ENCODE peak calls at places on chromosome 15, in nine cellular contexts. One of them, this sample, is unnamed.

GRCh38 chr15:77905301-77905920 is 172.1 kb downstream of the TBC1D2B start:
- DNase-seq in mesenchymal stem cell: no peak
- DNase-seq in K562: no peak
- DNase-seq in H1: no peak
- DNase-seq in fibroblast of lung: no peak
- DNase-seq in mammary epithelial cell: no peak
- DNase-seq in GM23338: no peak
- DNase-seq in PC-9: no peak
- DNase-seq in MM.1S: no peak
- DNase-seq in this sample: no peak

GRCh38 chr15:99409097-99409473 is 156.7 kb upstream of the MEF2A start:
- DNase-seq in mesenchymal stem cell: peak
- DNase-seq in K562: no peak
- DNase-seq in H1: peak
- DNase-seq in fibroblast of lung: peak
- DNase-seq in mammary epithelial cell: peak
- DNase-seq in GM23338: peak
- DNase-seq in PC-9: peak
- DNase-seq in MM.1S: no peak
- DNase-seq in this sample: no peak

GRCh38 chr15:51277085-51277484 is 61.3 kb downstream of the CYP19A1 start:
- DNase-seq in mesenchymal stem cell: no peak
- DNase-seq in K562: no peak
- DNase-seq in H1: no peak
- DNase-seq in fibroblast of lung: no peak
- DNase-seq in mammary epithelial cell: no peak
- DNase-seq in GM23338: no peak
- DNase-seq in PC-9: no peak
- DNase-seq in MM.1S: no peak
- DNase-seq in this sample: no peak

GRCh38 chr15:80804970-80805495 is 25.9 kb downstream of the CEMIP start:
- DNase-seq in mesenchymal stem cell: no peak
- DNase-seq in K562: no peak
- DNase-seq in H1: no peak
- DNase-seq in fibroblast of lung: no peak
- DNase-seq in mammary epithelial cell: no peak
- DNase-seq in GM23338: peak
- DNase-seq in PC-9: peak
- DNase-seq in MM.1S: no peak
- DNase-seq in this sample: no peak

GRCh38 chr15:64942356-64942755 is 30.7 kb downstream of the ANKDD1A start:
- DNase-seq in mesenchymal stem cell: no peak
- DNase-seq in K562: no peak
- DNase-seq in H1: peak
- DNase-seq in fibroblast of lung: no peak
- DNase-seq in mammary epithelial cell: no peak
- DNase-seq in GM23338: no peak
- DNase-seq in PC-9: no peak
- DNase-seq in MM.1S: no peak
- DNase-seq in this sample: no peak

GRCh38 chr15:28989239-28989830 is 103.6 kb downstream of the APBA2 start:
- DNase-seq in mesenchymal stem cell: no peak
- DNase-seq in K562: peak
- DNase-seq in H1: no peak
- DNase-seq in fibroblast of lung: no peak
- DNase-seq in mammary epithelial cell: no peak
- DNase-seq in GM23338: peak
- DNase-seq in PC-9: no peak
- DNase-seq in MM.1S: peak
- DNase-seq in this sample: peak

GRCh38 chr15:75016431-75016830 is 7.0 kb upstream of the PPCDC start:
- DNase-seq in mesenchymal stem cell: no peak
- DNase-seq in K562: no peak
- DNase-seq in H1: no peak
- DNase-seq in fibroblast of lung: no peak
- DNase-seq in mammary epithelial cell: no peak
- DNase-seq in GM23338: no peak
- DNase-seq in PC-9: no peak
- DNase-seq in MM.1S: no peak
- DNase-seq in this sample: no peak

GRCh38 chr15:97009036-97009555 is 678.6 kb downstream of the NR2F2 start:
- DNase-seq in mesenchymal stem cell: peak
- DNase-seq in K562: no peak
- DNase-seq in H1: no peak
- DNase-seq in fibroblast of lung: peak
- DNase-seq in mammary epithelial cell: no peak
- DNase-seq in GM23338: no peak
- DNase-seq in PC-9: no peak
- DNase-seq in MM.1S: no peak
- DNase-seq in this sample: no peak

GRCh38 chr15:59998256-59999063 is 5.7 kb upstream of the FOXB1 start:
- DNase-seq in mesenchymal stem cell: no peak
- DNase-seq in K562: no peak
- DNase-seq in H1: no peak
- DNase-seq in fibroblast of lung: no peak
- DNase-seq in mammary epithelial cell: no peak
- DNase-seq in GM23338: peak
- DNase-seq in PC-9: no peak
- DNase-seq in MM.1S: no peak
- DNase-seq in this sample: peak

GRCh38 chr15:85340852-85341251 is 39.6 kb upstream of the AKAP13 start:
- DNase-seq in mesenchymal stem cell: no peak
- DNase-seq in K562: no peak
- DNase-seq in H1: no peak
- DNase-seq in fibroblast of lung: no peak
- DNase-seq in mammary epithelial cell: no peak
- DNase-seq in GM23338: no peak
- DNase-seq in PC-9: no peak
- DNase-seq in MM.1S: no peak
- DNase-seq in this sample: no peak

GRCh38 chr15:99106417-99107220 is 1.7 kb downstream of the SYNM start:
- DNase-seq in mesenchymal stem cell: peak
- DNase-seq in K562: no peak
- DNase-seq in H1: no peak
- DNase-seq in fibroblast of lung: peak
- DNase-seq in mammary epithelial cell: no peak
- DNase-seq in GM23338: no peak
- DNase-seq in PC-9: no peak
- DNase-seq in MM.1S: no peak
- DNase-seq in this sample: no peak

GRCh38 chr15:72998681-72999466 is 53.4 kb upstream of the NEO1 start:
- DNase-seq in mesenchymal stem cell: no peak
- DNase-seq in K562: no peak
- DNase-seq in H1: no peak
- DNase-seq in fibroblast of lung: no peak
- DNase-seq in mammary epithelial cell: peak
- DNase-seq in GM23338: no peak
- DNase-seq in PC-9: no peak
- DNase-seq in MM.1S: no peak
- DNase-seq in this sample: no peak

GRCh38 chr15:85865070-85865684 is 70.5 kb upstream of the KLHL25 start:
- DNase-seq in mesenchymal stem cell: peak
- DNase-seq in K562: peak
- DNase-seq in H1: peak
- DNase-seq in fibroblast of lung: peak
- DNase-seq in mammary epithelial cell: no peak
- DNase-seq in GM23338: peak
- DNase-seq in PC-9: peak
- DNase-seq in MM.1S: peak
- DNase-seq in this sample: peak

GRCh38 chr15:77493324-77493907 is 72.7 kb downstream of the HMG20A start:
- DNase-seq in mesenchymal stem cell: peak
- DNase-seq in K562: no peak
- DNase-seq in H1: no peak
- DNase-seq in fibroblast of lung: no peak
- DNase-seq in mammary epithelial cell: no peak
- DNase-seq in GM23338: no peak
- DNase-seq in PC-9: no peak
- DNase-seq in MM.1S: peak
- DNase-seq in this sample: no peak

GRCh38 chr15:36996538-36997181 is 103.7 kb downstream of the MEIS2 start:
- DNase-seq in mesenchymal stem cell: peak
- DNase-seq in K562: no peak
- DNase-seq in H1: no peak
- DNase-seq in fibroblast of lung: no peak
- DNase-seq in mammary epithelial cell: no peak
- DNase-seq in GM23338: no peak
- DNase-seq in PC-9: no peak
- DNase-seq in MM.1S: no peak
- DNase-seq in this sample: no peak

GRCh38 chr15:71295242-71296031 is 180.2 kb downstream of the THSD4 start:
- DNase-seq in mesenchymal stem cell: peak
- DNase-seq in K562: no peak
- DNase-seq in H1: no peak
- DNase-seq in fibroblast of lung: peak
- DNase-seq in mammary epithelial cell: peak
- DNase-seq in GM23338: no peak
- DNase-seq in PC-9: peak
- DNase-seq in MM.1S: no peak
- DNase-seq in this sample: no peak

GRCh38 chr15:58469432-58470353 is 37.9 kb downstream of the LIPC start:
- DNase-seq in mesenchymal stem cell: peak
- DNase-seq in K562: no peak
- DNase-seq in H1: no peak
- DNase-seq in fibroblast of lung: peak
- DNase-seq in mammary epithelial cell: peak
- DNase-seq in GM23338: peak
- DNase-seq in PC-9: peak
- DNase-seq in MM.1S: no peak
- DNase-seq in this sample: no peak
- H3K27ac ChIP-seq in mesenchymal stem cell: peak
- H3K27ac ChIP-seq in K562: no peak
- H3K27ac ChIP-seq in H1: no peak
- H3K27ac ChIP-seq in fibroblast of lung: peak
- H3K27ac ChIP-seq in mammary epithelial cell: peak
- H3K27ac ChIP-seq in GM23338: no peak
- H3K27ac ChIP-seq in PC-9: peak
- H3K27ac ChIP-seq in MM.1S: no peak
- H3K27ac ChIP-seq in this sample: no peak

GRCh38 chr15:89007989-89008388 is 80.3 kb upstream of the ABHD2 start:
- DNase-seq in mesenchymal stem cell: no peak
- DNase-seq in K562: no peak
- DNase-seq in H1: no peak
- DNase-seq in fibroblast of lung: no peak
- DNase-seq in mammary epithelial cell: no peak
- DNase-seq in GM23338: no peak
- DNase-seq in PC-9: no peak
- DNase-seq in MM.1S: no peak
- DNase-seq in this sample: no peak
- H2AFZ ChIP-seq in mesenchymal stem cell: no peak
- H2AFZ ChIP-seq in K562: no peak
- H2AFZ ChIP-seq in H1: no peak
- H2AFZ ChIP-seq in fibroblast of lung: no peak
- H2AFZ ChIP-seq in mammary epithelial cell: no peak
- H2AFZ ChIP-seq in GM23338: no peak
- H2AFZ ChIP-seq in PC-9: no peak
- H2AFZ ChIP-seq in MM.1S: no peak
- H2AFZ ChIP-seq in this sample: no peak

GRCh38 chr15:48984021-48984420 is 20.3 kb upstream of the SHC4 start:
- DNase-seq in mesenchymal stem cell: no peak
- DNase-seq in K562: no peak
- DNase-seq in H1: no peak
- DNase-seq in fibroblast of lung: no peak
- DNase-seq in mammary epithelial cell: no peak
- DNase-seq in GM23338: no peak
- DNase-seq in PC-9: no peak
- DNase-seq in MM.1S: no peak
- DNase-seq in this sample: no peak
- H3K27ac ChIP-seq in mesenchymal stem cell: no peak
- H3K27ac ChIP-seq in K562: no peak
- H3K27ac ChIP-seq in H1: no peak
- H3K27ac ChIP-seq in fibroblast of lung: no peak
- H3K27ac ChIP-seq in mammary epithelial cell: no peak
- H3K27ac ChIP-seq in GM23338: no peak
- H3K27ac ChIP-seq in PC-9: no peak
- H3K27ac ChIP-seq in MM.1S: no peak
- H3K27ac ChIP-seq in this sample: no peak

GRCh38 chr15:69224383-69224782 is 63.9 kb downstream of the GLCE start:
- DNase-seq in mesenchymal stem cell: no peak
- DNase-seq in K562: no peak
- DNase-seq in H1: no peak
- DNase-seq in fibroblast of lung: no peak
- DNase-seq in mammary epithelial cell: peak
- DNase-seq in GM23338: peak
- DNase-seq in PC-9: peak
- DNase-seq in MM.1S: no peak
- DNase-seq in this sample: no peak

GRCh38 chr15:69225355-69226027 is 65.1 kb downstream of the GLCE start:
- DNase-seq in mesenchymal stem cell: peak
- DNase-seq in K562: no peak
- DNase-seq in H1: no peak
- DNase-seq in fibroblast of lung: peak
- DNase-seq in mammary epithelial cell: peak
- DNase-seq in GM23338: peak
- DNase-seq in PC-9: no peak
- DNase-seq in MM.1S: peak
- DNase-seq in this sample: no peak

GRCh38 chr15:69226028-69226355 is 65.6 kb downstream of the GLCE start:
- DNase-seq in mesenchymal stem cell: no peak
- DNase-seq in K562: no peak
- DNase-seq in H1: no peak
- DNase-seq in fibroblast of lung: no peak
- DNase-seq in mammary epithelial cell: no peak
- DNase-seq in GM23338: no peak
- DNase-seq in PC-9: no peak
- DNase-seq in MM.1S: no peak
- DNase-seq in this sample: no peak

GRCh38 chr15:69222002-69222474 is 61.6 kb downstream of the GLCE start:
- DNase-seq in mesenchymal stem cell: no peak
- DNase-seq in K562: no peak
- DNase-seq in H1: no peak
- DNase-seq in fibroblast of lung: no peak
- DNase-seq in mammary epithelial cell: no peak
- DNase-seq in GM23338: no peak
- DNase-seq in PC-9: no peak
- DNase-seq in MM.1S: no peak
- DNase-seq in this sample: no peak

DNA sequence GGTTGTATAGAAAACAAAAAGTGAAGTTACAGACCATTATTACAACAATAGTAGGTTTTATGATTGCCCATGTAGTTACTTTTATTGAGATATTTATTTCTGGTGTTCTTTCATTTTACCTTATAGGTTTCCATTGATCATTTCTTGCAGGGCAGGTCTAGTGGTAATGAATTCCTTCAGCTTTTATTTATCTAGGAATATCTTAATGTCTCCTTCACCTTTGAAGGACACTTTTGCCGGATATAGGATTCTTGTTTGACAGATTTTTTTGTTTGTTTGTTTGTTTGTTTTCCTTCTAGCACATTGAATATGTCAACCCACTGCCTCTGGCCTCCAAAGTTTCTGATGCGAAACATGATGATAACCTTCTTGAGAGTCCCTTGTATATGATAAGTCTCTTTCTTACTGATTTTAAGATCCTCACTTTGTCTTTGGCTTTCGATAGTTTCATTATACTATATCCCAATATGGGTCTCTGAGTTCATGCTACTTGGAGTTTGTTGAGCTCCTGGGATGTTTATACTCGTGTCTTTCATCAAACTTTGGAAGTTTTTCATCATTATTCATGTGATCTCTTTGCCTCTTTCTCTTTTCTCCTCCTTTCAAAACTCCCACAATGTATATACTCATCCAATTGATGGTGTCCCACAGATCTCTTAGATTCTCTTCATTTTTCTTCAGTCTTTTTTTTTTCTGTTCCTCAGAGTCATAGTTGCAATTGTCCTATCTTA is 62.8 kb downstream of the GLCE start:
- DNase-seq in mesenchymal stem cell: no peak
- DNase-seq in K562: no peak
- DNase-seq in H1: no peak
- DNase-seq in fibroblast of lung: no peak
- DNase-seq in mammary epithelial cell: no peak
- DNase-seq in GM23338: no peak
- DNase-seq in PC-9: no peak
- DNase-seq in MM.1S: no peak
- DNase-seq in this sample: no peak
- H2AFZ ChIP-seq in mesenchymal stem cell: no peak
- H2AFZ ChIP-seq in K562: no peak
- H2AFZ ChIP-seq in H1: no peak
- H2AFZ ChIP-seq in fibroblast of lung: no peak
- H2AFZ ChIP-seq in mammary epithelial cell: no peak
- H2AFZ ChIP-seq in GM23338: no peak
- H2AFZ ChIP-seq in PC-9: no peak
- H2AFZ ChIP-seq in MM.1S: no peak
- H2AFZ ChIP-seq in this sample: no peak